ENCODE peak calls at places on chromosome 3, in ten cellular contexts. One of them, this sample, is unnamed.

GRCh38 chr3:123663977-123664376 is 79.1 kb upstream of the HACD2 start:
- DNase-seq in iris pigment epithelial cell: no peak
- DNase-seq in IMR-90: no peak
- DNase-seq in neural crest cell: no peak
- DNase-seq in caudate nucleus: no peak
- DNase-seq in GM20000: no peak
- DNase-seq in occipital lobe: no peak
- DNase-seq in mammary epithelial cell: no peak
- DNase-seq in AG08395: no peak
- DNase-seq in right lobe of liver: no peak
- DNase-seq in this sample: no peak

GRCh38 chr3:142489572-142490323 is 41.9 kb upstream of the XRN1 start:
- DNase-seq in iris pigment epithelial cell: peak
- DNase-seq in IMR-90: peak
- DNase-seq in neural crest cell: no peak
- DNase-seq in caudate nucleus: no peak
- DNase-seq in GM20000: no peak
- DNase-seq in occipital lobe: no peak
- DNase-seq in mammary epithelial cell: no peak
- DNase-seq in AG08395: no peak
- DNase-seq in right lobe of liver: no peak
- DNase-seq in this sample: no peak

GRCh38 chr3:73618461-73618860 is 6.3 kb downstream of the PDZRN3 start:
- DNase-seq in iris pigment epithelial cell: no peak
- DNase-seq in IMR-90: peak
- DNase-seq in neural crest cell: no peak
- DNase-seq in caudate nucleus: no peak
- DNase-seq in GM20000: no peak
- DNase-seq in occipital lobe: no peak
- DNase-seq in mammary epithelial cell: no peak
- DNase-seq in AG08395: no peak
- DNase-seq in right lobe of liver: no peak
- DNase-seq in this sample: no peak

GRCh38 chr3:119588112-119588511 is 8.8 kb downstream of the ADPRH start:
- DNase-seq in iris pigment epithelial cell: no peak
- DNase-seq in IMR-90: no peak
- DNase-seq in neural crest cell: no peak
- DNase-seq in caudate nucleus: no peak
- DNase-seq in GM20000: no peak
- DNase-seq in occipital lobe: no peak
- DNase-seq in mammary epithelial cell: no peak
- DNase-seq in AG08395: no peak
- DNase-seq in right lobe of liver: peak
- DNase-seq in this sample: no peak

GRCh38 chr3:15452156-15452555 is 24.8 kb downstream of the EAF1 start:
- DNase-seq in iris pigment epithelial cell: no peak
- DNase-seq in IMR-90: no peak
- DNase-seq in neural crest cell: no peak
- DNase-seq in caudate nucleus: no peak
- DNase-seq in GM20000: no peak
- DNase-seq in occipital lobe: no peak
- DNase-seq in mammary epithelial cell: no peak
- DNase-seq in AG08395: no peak
- DNase-seq in right lobe of liver: no peak
- DNase-seq in this sample: no peak

GRCh38 chr3:115680802-115681345 is 57.6 kb downstream of the GAP43 start:
- DNase-seq in iris pigment epithelial cell: peak
- DNase-seq in IMR-90: no peak
- DNase-seq in neural crest cell: no peak
- DNase-seq in caudate nucleus: no peak
- DNase-seq in GM20000: no peak
- DNase-seq in occipital lobe: no peak
- DNase-seq in mammary epithelial cell: no peak
- DNase-seq in AG08395: no peak
- DNase-seq in right lobe of liver: no peak
- DNase-seq in this sample: no peak

GRCh38 chr3:12978682-12979081 is 94.5 kb downstream of the IQSEC1 start:
- DNase-seq in iris pigment epithelial cell: no peak
- DNase-seq in IMR-90: no peak
- DNase-seq in neural crest cell: no peak
- DNase-seq in caudate nucleus: no peak
- DNase-seq in GM20000: no peak
- DNase-seq in occipital lobe: no peak
- DNase-seq in mammary epithelial cell: no peak
- DNase-seq in AG08395: no peak
- DNase-seq in right lobe of liver: no peak
- DNase-seq in this sample: no peak

GRCh38 chr3:100401674-100402036 is 316 bp downstream of the LNP1 start:
- DNase-seq in iris pigment epithelial cell: peak
- DNase-seq in IMR-90: peak
- DNase-seq in neural crest cell: no peak
- DNase-seq in caudate nucleus: no peak
- DNase-seq in GM20000: peak
- DNase-seq in occipital lobe: peak
- DNase-seq in mammary epithelial cell: no peak
- DNase-seq in AG08395: peak
- DNase-seq in right lobe of liver: peak
- DNase-seq in this sample: no peak

GRCh38 chr3:66479532-66479947 is 21.3 kb downstream of the LRIG1 start:
- DNase-seq in iris pigment epithelial cell: no peak
- DNase-seq in IMR-90: no peak
- DNase-seq in neural crest cell: no peak
- DNase-seq in caudate nucleus: no peak
- DNase-seq in GM20000: no peak
- DNase-seq in occipital lobe: no peak
- DNase-seq in mammary epithelial cell: no peak
- DNase-seq in AG08395: no peak
- DNase-seq in right lobe of liver: no peak
- DNase-seq in this sample: no peak

GRCh38 chr3:48765376-48765775 is 48.4 kb upstream of the IP6K2 start:
- DNase-seq in iris pigment epithelial cell: no peak
- DNase-seq in IMR-90: no peak
- DNase-seq in neural crest cell: no peak
- DNase-seq in caudate nucleus: no peak
- DNase-seq in GM20000: no peak
- DNase-seq in occipital lobe: no peak
- DNase-seq in mammary epithelial cell: peak
- DNase-seq in AG08395: no peak
- DNase-seq in right lobe of liver: no peak
- DNase-seq in this sample: no peak